ENCODE peak calls at places on chromosomes 11 and 22, in ten cellular contexts. L is astrocyte of the spinal cord; R is CD8-positive, alpha-beta memory T cell; F is kidney; X is GM20000; P is GM18507; M is CMK; Q is AG08396; I is germinal center; T is cardiac muscle cell. J is an unnamed sample.

GRCh38 chr11:126440792-126441514 is 85.5 kb downstream of the ST3GAL4 start:
- DNase-seq in Q (peak; percentile 94), X (peak; percentile 90), P (peak; percentile 81), I (peak; percentile 83), T (peak; percentile 81), M (peak; percentile 91), F (peak; percentile 90), R (peak; percentile 51), L (peak; percentile 68), J (peak; percentile 64)

GRCh38 chr22:32237905-32238304 is 17.2 kb downstream of the SLC5A4 start:
- DNase-seq in M (no peak), Q (no peak), R (no peak), I (no peak), X (no peak), L (no peak), F (no peak), T (no peak), P (no peak), J (no peak)

GRCh38 chr11:83002047-83002446 is 69.7 kb downstream of the RAB30 start:
- DNase-seq in F (no peak), X (no peak), I (no peak), M (no peak), Q (no peak), R (no peak), L (no peak), T (no peak), P (no peak), J (peak; percentile 12)

GRCh38 chr11:74579577-74580270 is 12.7 kb upstream of the POLD3 start:
- DNase-seq in Q (no peak), M (no peak), I (no peak), T (no peak), R (no peak), L (no peak), X (no peak), P (no peak), F (no peak), J (no peak)

GRCh38 chr11:21037836-21038235 is 368.4 kb downstream of the NELL1 start:
- DNase-seq in I (no peak), P (no peak), F (no peak), X (no peak), M (no peak), R (no peak), Q (no peak), T (no peak), L (no peak), J (no peak)

GRCh38 chr11:29321293-29322132 is 695.3 kb downstream of the KCNA4 start:
- DNase-seq in Q (peak; percentile 28), P (no peak), F (no peak), L (peak; percentile 88), M (no peak), T (no peak), R (no peak), X (no peak), I (no peak), J (no peak)

GRCh38 chr11:126281245-126281644 is 1.6 kb upstream of the TIRAP start:
- DNase-seq in L (no peak), M (no peak), R (no peak), T (peak; percentile 64), I (no peak), X (no peak), F (no peak), Q (no peak), P (no peak), J (no peak)

GRCh38 chr11:72190581-72191205 is 1.2 kb upstream of the FOLR1 start:
- DNase-seq in R (no peak), I (no peak), F (no peak), P (no peak), T (peak; percentile 15), Q (no peak), M (no peak), X (no peak), L (no peak), J (no peak)

GRCh38 chr11:26777276-26777939 is 55.5 kb upstream of the SLC5A12 start:
- DNase-seq in I (no peak), M (no peak), F (no peak), L (peak; percentile 29), P (no peak), T (no peak), Q (no peak), R (no peak), X (no peak), J (no peak)

GRCh38 chr11:61827573-61828378 is at the start of gene FADS2:
- DNase-seq in M (peak; percentile 90), L (peak; percentile 98), T (peak; percentile 94), X (peak; percentile 95), R (peak; percentile 46), P (no peak), F (peak; percentile 98), Q (peak; percentile 94), I (peak; percentile 65), J (peak; percentile 94)

GRCh38 chr11:45026835-45027234 is 76.2 kb upstream of the TP53I11 start:
- DNase-seq in R (no peak), F (no peak), P (no peak), Q (no peak), I (no peak), T (no peak), X (no peak), M (no peak), L (no peak), J (no peak)

GRCh38 chr11:5364214-5364613 is 12.9 kb downstream of the OR51B6 start:
- DNase-seq in L (peak; percentile 69), T (no peak), F (no peak), P (no peak), I (no peak), X (no peak), Q (peak; percentile 72), R (no peak), M (no peak), J (no peak)